ENCODE peak calls at places on chromosome 19, in seven cellular contexts. W is stimulated activated CD4-positive, alpha-beta T cell treated with anti-CD3 and anti-CD28 coated beads, Interleukin-4, amount 100 ng/mL, for 24 hours; R is mammary epithelial cell; M is adrenal gland; J is iPS-NIHi11; C is Panc1; B is HFF-Myc. Z is an unnamed sample.
A peak's percentile ranks its signal among the peaks of the same experiment; 100 is the strongest.

GRCh38 chr19:18514800-18515682 is 6.8 kb downstream of the ELL start:
- DNase-seq in C (no peak), R (no peak), J (no peak), W (no peak), M (peak; percentile 92), B (no peak), Z (no peak)

GRCh38 chr19:42420055-42420544 is 7.1 kb downstream of the LIPE start:
- DNase-seq in W (peak; percentile 80), J (peak; percentile 77), R (peak; percentile 87), B (no peak), M (peak; percentile 57), C (no peak), Z (peak; percentile 62)

GRCh38 chr19:14381689-14382474 is 638 bp downstream of the ADGRE5 start:
- DNase-seq in M (peak; percentile 55), R (peak; percentile 58), C (no peak), B (no peak), W (peak; percentile 73), J (no peak), Z (no peak)

GRCh38 chr19:2607712-2608601 is 94.5 kb downstream of the GNG7 start:
- DNase-seq in R (no peak), J (no peak), W (peak; percentile 94), C (no peak), M (no peak), B (no peak), Z (no peak)

GRCh38 chr19:11322269-11323024 is 17.0 kb downstream of the RAB3D start:
- DNase-seq in W (no peak), M (no peak), J (no peak), C (no peak), B (no peak), R (no peak), Z (no peak)

GRCh38 chr19:29664753-29665214 is 477 bp upstream of the PLEKHF1 start:
- DNase-seq in R (no peak), B (no peak), M (no peak), W (no peak), C (no peak), J (no peak), Z (no peak)

GRCh38 chr19:52270266-52270885 is 989 bp downstream of the ZNF766 start:
- DNase-seq in R (peak; percentile 6), M (peak; percentile 32), W (peak; percentile 10), C (no peak), B (no peak), J (peak; percentile 35), Z (peak; percentile 5)

GRCh38 chr19:49861127-49861526 is 6.2 kb downstream of the PNKP start:
- DNase-seq in W (no peak), R (no peak), B (no peak), M (peak; percentile 85), J (peak; percentile 58), C (no peak), Z (no peak)

Z was measured in endothelial cell.